ENCODE peak calls at places on chromosomes 7 and 10, in six cellular contexts. A is MM.1S, D is lower lobe of right lung, U is sigmoid colon, X is dorsolateral prefrontal cortex, R is stomach. I is an unnamed sample.

GRCh38 chr10:29908977-29909376 is 150.4 kb downstream of the JCAD start:
- DNase-seq in A (no peak), D (no peak), U (no peak), X (no peak), R (no peak), I (no peak)

GRCh38 chr10:103021897-103022286 is 103.8 kb downstream of the CNNM2 start:
- DNase-seq in A (no peak), D (no peak), U (no peak), X (no peak), R (peak), I (no peak)

GRCh38 chr10:123222832-123223231 is 68.6 kb downstream of the BUB3 start:
- DNase-seq in A (no peak), D (no peak), U (no peak), X (no peak), R (no peak), I (no peak)

GRCh38 chr7:794207-794606 is 38.1 kb upstream of the SUN1 start:
- DNase-seq in A (no peak), D (no peak), U (no peak), X (no peak), R (no peak), I (no peak)

GRCh38 chr7:84941291-84941690 is 245.6 kb downstream of the SEMA3D start:
- DNase-seq in A (no peak), D (no peak), U (no peak), X (no peak), R (no peak), I (no peak)

GRCh38 chr7:22660293-22660692 is 66.7 kb upstream of the IL6 start:
- DNase-seq in A (no peak), D (no peak), U (no peak), X (no peak), R (no peak), I (no peak)

GRCh38 chr7:113144839-113145238 is 26.5 kb upstream of the SMIM30 start:
- DNase-seq in A (no peak), D (no peak), U (no peak), X (no peak), R (no peak), I (no peak)

GRCh38 chr7:44959433-44959951 is 19.3 kb downstream of the MYO1G start:
- DNase-seq in A (no peak), D (no peak), U (no peak), X (no peak), R (no peak), I (peak)

GRCh38 chr7:24123061-24123460 is 160.9 kb upstream of the NPY start:
- DNase-seq in A (no peak), D (no peak), U (no peak), X (no peak), R (no peak), I (no peak)

DNA sequence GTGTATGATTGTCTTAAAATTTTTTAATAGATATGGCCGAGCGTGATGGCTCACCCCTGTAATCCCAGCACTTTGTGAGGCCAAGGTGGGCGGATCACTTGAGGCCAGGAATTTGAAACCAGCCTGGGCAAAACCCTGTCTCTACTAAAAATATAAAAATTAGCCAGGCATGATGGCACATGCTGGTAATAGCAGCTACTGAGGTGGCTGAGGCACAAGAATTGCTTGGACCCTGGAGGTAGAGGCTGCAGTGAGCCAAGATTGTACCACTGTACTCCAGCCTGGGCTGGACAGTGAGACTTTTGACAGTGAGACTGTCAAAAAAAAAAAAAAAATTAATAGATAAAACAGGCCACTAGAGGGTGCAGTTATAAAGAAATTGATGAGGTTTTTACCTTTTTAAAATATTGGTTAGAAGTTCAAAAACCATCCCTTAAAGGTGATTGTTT is 20.5 kb downstream of the NOM1 start:
- DNase-seq in A (peak), D (no peak), U (no peak), X (no peak), R (no peak), I (no peak)
- TF ChIP-seq CTCF in A (peak), D (peak), U (no peak), X (peak), R (no peak), I (no peak)

GRCh38 chr10:15879663-15880062 is 19.4 kb upstream of the MINDY3 start:
- DNase-seq in A (no peak), D (no peak), U (no peak), X (no peak), R (no peak), I (no peak)
- H3K4me3 ChIP-seq in A (no peak), D (no peak), U (no peak), X (no peak), R (no peak), I (no peak)

GRCh38 chr10:74121368-74121767 is 29.3 kb downstream of the AP3M1 start:
- DNase-seq in A (no peak), D (no peak), U (no peak), X (no peak), R (no peak), I (no peak)
- H3K27ac ChIP-seq in A (no peak), D (no peak), U (no peak), X (peak), R (no peak), I (peak)

GRCh38 chr7:55249332-55249731 is 115.8 kb upstream of the LANCL2 start:
- DNase-seq in A (no peak), D (no peak), U (no peak), X (no peak), R (no peak), I (peak)
- TF ChIP-seq CTCF in A (no peak), D (no peak), U (no peak), X (no peak), R (no peak), I (no peak)

GRCh38 chr7:132045002-132045401 is 488.6 kb upstream of the PODXL start:
- DNase-seq in A (no peak), D (no peak), U (no peak), X (no peak), R (no peak), I (peak)

GRCh38 chr7:132044247-132044646 is 487.8 kb upstream of the PODXL start:
- DNase-seq in A (no peak), D (no peak), U (no peak), X (no peak), R (no peak), I (no peak)

GRCh38 chr7:132045481-132045980 is 489.1 kb upstream of the PODXL start:
- DNase-seq in A (no peak), D (no peak), U (no peak), X (no peak), R (no peak), I (no peak)

GRCh38 chr7:132035517-132036362 is 479.3 kb upstream of the PODXL start:
- DNase-seq in A (no peak), D (no peak), U (no peak), X (no peak), R (no peak), I (no peak)

GRCh38 chr7:132041108-132041507 is 484.7 kb upstream of the PODXL start:
- DNase-seq in A (no peak), D (no peak), U (no peak), X (no peak), R (no peak), I (no peak)
- H3K4me3 ChIP-seq in A (no peak), D (no peak), U (no peak), X (no peak), R (no peak), I (no peak)

GRCh38 chr7:139230484-139230773 is 608 bp upstream of the UBN2 start:
- DNase-seq in A (no peak), D (no peak), U (no peak), X (no peak), R (no peak), I (no peak)

GRCh38 chr7:139231513-139232376 is 708 bp downstream of the UBN2 start:
- DNase-seq in A (no peak), D (peak), U (peak), X (no peak), R (peak), I (peak)

GRCh38 chr7:139230774-139231512 is at the start of gene UBN2:
- DNase-seq in A (peak), D (peak), U (peak), X (peak), R (peak), I (peak)

GRCh38 chr7:139232377-139232717 is 1.3 kb downstream of the UBN2 start:
- DNase-seq in A (peak), D (no peak), U (no peak), X (no peak), R (no peak), I (no peak)

DNA sequence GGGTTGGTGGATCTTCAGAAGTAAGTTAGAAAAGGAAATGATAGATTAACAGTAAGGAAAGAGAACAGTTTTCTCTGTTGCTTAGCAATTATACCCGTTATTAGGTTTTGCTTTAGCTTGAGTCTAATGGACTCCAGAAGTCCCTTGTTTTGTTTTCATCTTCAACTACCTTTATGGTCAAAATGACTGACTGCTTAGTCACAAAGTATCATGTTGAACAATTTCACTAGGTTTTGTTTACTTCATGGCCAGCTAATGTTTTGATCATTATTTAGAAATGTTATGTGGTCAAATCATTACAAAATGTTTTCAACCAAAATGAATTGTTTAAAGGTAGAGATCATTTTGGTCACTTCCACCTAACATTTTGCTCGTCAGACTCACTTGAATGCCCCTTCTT is 1.9 kb downstream of the UBN2 start:
- DNase-seq in A (no peak), D (no peak), U (no peak), X (no peak), R (no peak), I (no peak)
- H3K27ac ChIP-seq in A (no peak), D (no peak), U (no peak), X (no peak), R (no peak), I (no peak)

GRCh38 chr10:18332484-18332883 is 192.3 kb downstream of the CACNB2 start:
- DNase-seq in A (no peak), D (no peak), U (no peak), X (no peak), R (no peak), I (no peak)
- TF ChIP-seq CTCF in A (no peak), D (no peak), U (no peak), X (no peak), R (no peak), I (no peak)

DNA sequence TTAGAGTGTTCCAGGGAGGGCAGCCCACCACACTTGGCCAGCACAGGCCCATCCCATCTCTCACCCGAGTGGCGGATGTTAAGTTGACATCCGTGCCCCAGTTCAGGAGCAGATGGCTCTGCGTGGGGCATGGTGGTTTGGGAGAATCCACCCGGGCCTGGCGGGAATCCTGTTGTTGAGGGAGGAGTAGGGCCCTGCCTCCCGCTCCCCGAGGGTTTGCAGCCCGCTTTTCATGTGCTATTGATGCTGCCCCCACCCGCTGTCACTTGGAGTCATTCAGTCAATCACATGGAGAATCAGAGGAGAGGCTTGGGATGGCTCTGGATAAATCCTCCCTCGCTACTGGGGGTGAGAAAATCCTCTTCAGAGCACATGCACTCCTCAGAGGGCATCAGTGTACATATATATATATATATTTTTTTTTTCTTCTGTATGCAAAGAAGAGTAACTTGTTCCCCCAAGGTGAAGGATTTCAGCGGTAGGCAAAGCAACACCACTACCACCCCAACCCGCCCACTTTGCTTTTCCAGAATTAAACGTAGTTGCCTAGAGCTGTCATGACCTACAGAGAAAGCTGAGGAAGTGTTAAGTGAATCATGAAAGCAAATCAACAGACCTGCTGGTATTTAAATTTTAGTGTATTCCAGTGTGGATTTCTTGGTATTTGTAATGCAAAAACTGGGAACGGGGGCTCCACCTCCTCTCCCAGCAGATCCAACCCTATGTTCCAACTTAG is 450.7 kb upstream of the GALNT17 start:
- DNase-seq in A (no peak), D (no peak), U (no peak), X (no peak), R (no peak), I (no peak)
- H3K4me3 ChIP-seq in A (peak), D (peak), U (no peak), X (no peak), R (no peak), I (no peak)

DNA sequence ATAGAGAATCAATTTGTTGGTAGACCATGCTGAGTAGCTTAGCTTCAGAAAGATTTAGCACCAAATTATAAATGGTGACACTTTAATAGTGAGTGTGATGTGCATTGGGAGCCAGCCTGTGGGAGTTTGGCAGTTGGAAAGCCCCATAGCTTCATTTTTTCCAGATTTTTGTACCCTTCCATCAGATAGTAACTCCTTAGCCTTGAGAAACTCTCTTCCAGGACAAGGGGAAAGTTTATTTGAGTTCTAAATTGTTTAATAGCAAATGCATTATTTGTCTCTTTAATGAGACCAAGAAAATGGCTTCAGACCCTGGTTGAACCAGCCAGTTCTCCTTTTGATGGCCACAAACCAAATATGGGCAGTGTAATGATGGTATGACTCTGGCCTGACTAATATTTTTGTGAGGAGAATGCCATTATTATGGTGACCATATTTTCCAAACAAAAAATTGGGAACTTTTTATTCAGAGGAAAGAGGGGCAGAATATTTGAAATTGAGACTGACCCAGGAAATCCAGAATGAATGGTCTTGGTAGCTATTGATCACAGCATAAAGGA is 49.8 kb downstream of the PLCE1 start:
- DNase-seq in A (no peak), D (no peak), U (no peak), X (no peak), R (no peak), I (no peak)
- H3K27ac ChIP-seq in A (no peak), D (no peak), U (no peak), X (no peak), R (no peak), I (no peak)

GRCh38 chr7:117176311-117176710 is 146.5 kb downstream of the WNT2 start:
- DNase-seq in A (no peak), D (no peak), U (no peak), X (no peak), R (no peak), I (no peak)

GRCh38 chr7:117172283-117172682 is 150.6 kb downstream of the WNT2 start:
- DNase-seq in A (no peak), D (no peak), U (no peak), X (no peak), R (no peak), I (no peak)

GRCh38 chr7:117169907-117170306 is 153.0 kb downstream of the WNT2 start:
- DNase-seq in A (no peak), D (no peak), U (no peak), X (no peak), R (peak), I (no peak)

GRCh38 chr7:117173001-117173400 is 149.9 kb downstream of the WNT2 start:
- DNase-seq in A (no peak), D (no peak), U (no peak), X (no peak), R (no peak), I (no peak)

DNA sequence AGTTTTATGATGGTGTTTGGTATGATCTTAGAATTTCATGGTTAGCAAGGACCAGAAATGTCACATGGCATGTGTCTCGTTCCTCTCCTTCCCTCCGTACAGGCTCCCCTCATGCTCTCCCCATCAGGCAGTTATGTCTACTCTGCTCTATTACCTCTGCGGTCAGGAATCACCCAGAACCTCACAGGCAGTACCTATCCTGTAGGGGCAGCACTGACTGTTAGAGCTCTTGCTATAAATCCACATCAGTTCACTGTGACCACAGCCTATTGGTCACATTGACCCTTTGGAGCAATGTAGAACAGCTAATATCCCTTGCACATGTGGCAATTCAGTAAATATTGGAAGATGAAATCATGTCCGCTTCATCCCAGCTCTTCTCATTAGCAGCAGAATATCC is 151.8 kb downstream of the WNT2 start:
- DNase-seq in A (no peak), D (no peak), U (no peak), X (no peak), R (no peak), I (no peak)
- TF ChIP-seq CTCF in A (peak), D (no peak), U (no peak), X (no peak), R (no peak), I (no peak)